ENCODE peak calls at places on chromosomes 16 and 17, in four cellular contexts. P is K562, I is HEK293T, F is HepG2. R is an unnamed sample.

GRCh38 chr17:78958556-78959191 is 21.0 kb downstream of the LGALS3BP start:
- DNase-seq in P (no peak), I (no peak), F (no peak), R (no peak)

GRCh38 chr16:82016268-82016667 is 5.0 kb upstream of the SDR42E1 start:
- DNase-seq in P (peak), I (peak), F (no peak), R (no peak)

GRCh38 chr17:17681744-17682292 is 560 bp downstream of the RAI1 start:
- DNase-seq in P (peak), I (no peak), F (no peak), R (no peak)

GRCh38 chr17:11221196-11221595 is 19.8 kb upstream of the SHISA6 start:
- DNase-seq in P (no peak), I (no peak), F (no peak), R (no peak)

GRCh38 chr17:77327566-77328463 is 187.0 kb downstream of the SEC14L1 start:
- DNase-seq in P (no peak), I (no peak), F (no peak), R (no peak)

GRCh38 chr16:70161350-70161749 is 12.2 kb upstream of the CLEC18C start:
- DNase-seq in P (no peak), I (no peak), F (no peak), R (no peak)

GRCh38 chr17:44118427-44119050 is 4.9 kb downstream of the HDAC5 start:
- DNase-seq in P (no peak), I (no peak), F (no peak), R (no peak)

GRCh38 chr16:75252946-75253911 is 1.8 kb upstream of the BCAR1 start:
- DNase-seq in P (no peak), I (no peak), F (no peak), R (no peak)

GRCh38 chr17:9907883-9908648 is 3.0 kb upstream of the RCVRN start:
- DNase-seq in P (no peak), I (no peak), F (no peak), R (no peak)

GRCh38 chr16:85903576-85903975 is 4.6 kb downstream of the IRF8 start:
- DNase-seq in P (no peak), I (no peak), F (no peak), R (peak)
- TF ChIP-seq FOXK2 in P (no peak), I (no peak), F (no peak), R (no peak)

DNA sequence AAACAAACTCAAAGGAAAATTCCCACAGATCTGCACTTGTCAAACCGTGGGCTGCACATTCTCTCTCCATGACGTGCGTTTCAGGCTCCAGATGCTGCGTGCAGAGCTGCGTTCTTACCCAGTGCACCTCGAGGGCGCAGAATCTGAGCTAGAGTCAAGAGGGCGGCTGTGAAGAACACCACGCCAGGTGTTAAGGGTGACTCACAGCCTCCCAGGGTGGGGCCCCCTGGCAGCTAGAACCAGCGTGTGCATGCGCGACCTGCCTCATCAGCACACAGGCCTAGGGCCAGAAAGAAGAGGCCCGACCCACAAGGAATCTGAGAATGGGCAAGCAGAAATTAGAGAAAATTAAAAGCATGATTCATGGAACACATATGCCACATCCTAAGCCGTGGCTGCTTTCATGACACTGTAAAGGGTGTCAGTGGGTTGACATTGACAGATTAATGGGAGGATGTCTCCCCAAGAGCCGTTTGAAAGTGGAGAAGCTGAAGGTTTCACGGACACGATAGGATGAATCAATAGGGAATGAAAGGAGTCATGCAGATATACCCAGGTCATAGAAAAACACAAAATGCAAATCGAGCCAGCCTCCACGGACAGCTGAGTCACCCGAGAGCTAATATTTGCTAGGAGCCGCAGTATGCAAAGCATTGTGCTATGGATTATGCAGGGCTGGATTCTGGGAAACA is 29.0 kb downstream of the MARCHF10 start:
- DNase-seq in P (peak), I (no peak), F (peak), R (no peak)
- TF ChIP-seq FOXK2 in P (no peak), I (no peak), F (no peak), R (no peak)

GRCh38 chr16:55421225-55421624 is 57.8 kb upstream of the MMP2 start:
- DNase-seq in P (no peak), I (no peak), F (no peak), R (no peak)

GRCh38 chr16:55426865-55427484 is 52.0 kb upstream of the MMP2 start:
- DNase-seq in P (no peak), I (no peak), F (no peak), R (no peak)
- TF ChIP-seq FOXK2 in P (no peak), I (no peak), F (no peak), R (no peak)

DNA sequence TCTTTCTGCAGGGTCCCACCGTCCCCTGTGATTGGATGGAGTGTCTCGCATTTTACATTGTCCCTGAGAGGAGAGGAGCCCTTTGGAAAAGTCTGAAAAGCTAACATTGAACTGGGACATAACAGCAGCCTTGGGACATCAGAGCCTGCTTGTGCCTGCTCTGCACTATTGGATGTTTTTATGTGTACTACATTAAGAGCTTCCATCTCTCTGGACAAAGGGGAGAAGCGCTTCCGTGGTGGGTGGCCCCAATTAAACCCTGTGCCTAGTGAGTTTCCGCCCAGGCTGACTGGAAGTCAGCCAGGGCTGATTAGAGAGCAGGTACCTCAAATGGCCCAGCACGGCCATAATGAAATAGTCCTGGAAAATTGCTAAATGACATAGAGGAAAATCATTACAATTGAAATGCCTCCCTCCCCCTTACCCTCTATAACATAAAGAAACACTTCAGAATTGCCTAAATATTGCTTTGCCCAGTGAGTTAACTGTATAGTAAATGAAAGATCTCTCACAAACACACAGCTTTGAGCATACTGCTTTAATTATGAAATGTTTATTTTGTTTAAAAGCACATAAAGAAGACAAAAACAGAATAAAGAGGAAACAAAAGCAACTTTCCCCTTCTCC is 9.1 kb upstream of the ADAMTS18 start:
- DNase-seq in P (no peak), I (no peak), F (no peak), R (no peak)
- TF ChIP-seq FOXK2 in P (no peak), I (no peak), F (no peak), R (no peak)

GRCh38 chr17:42553866-42554249 is 1.1 kb downstream of the HSD17B1 start:
- DNase-seq in P (no peak), I (no peak), F (no peak), R (no peak)

GRCh38 chr17:42554250-42555121 is 1.8 kb downstream of the HSD17B1 start:
- DNase-seq in P (peak), I (peak), F (peak), R (no peak)

GRCh38 chr17:42555122-42555622 is 2.4 kb downstream of the HSD17B1 start:
- DNase-seq in P (no peak), I (no peak), F (no peak), R (no peak)

GRCh38 chr17:42548993-42549755 is 3.5 kb upstream of the HSD17B1 start:
- DNase-seq in P (no peak), I (no peak), F (no peak), R (no peak)

DNA sequence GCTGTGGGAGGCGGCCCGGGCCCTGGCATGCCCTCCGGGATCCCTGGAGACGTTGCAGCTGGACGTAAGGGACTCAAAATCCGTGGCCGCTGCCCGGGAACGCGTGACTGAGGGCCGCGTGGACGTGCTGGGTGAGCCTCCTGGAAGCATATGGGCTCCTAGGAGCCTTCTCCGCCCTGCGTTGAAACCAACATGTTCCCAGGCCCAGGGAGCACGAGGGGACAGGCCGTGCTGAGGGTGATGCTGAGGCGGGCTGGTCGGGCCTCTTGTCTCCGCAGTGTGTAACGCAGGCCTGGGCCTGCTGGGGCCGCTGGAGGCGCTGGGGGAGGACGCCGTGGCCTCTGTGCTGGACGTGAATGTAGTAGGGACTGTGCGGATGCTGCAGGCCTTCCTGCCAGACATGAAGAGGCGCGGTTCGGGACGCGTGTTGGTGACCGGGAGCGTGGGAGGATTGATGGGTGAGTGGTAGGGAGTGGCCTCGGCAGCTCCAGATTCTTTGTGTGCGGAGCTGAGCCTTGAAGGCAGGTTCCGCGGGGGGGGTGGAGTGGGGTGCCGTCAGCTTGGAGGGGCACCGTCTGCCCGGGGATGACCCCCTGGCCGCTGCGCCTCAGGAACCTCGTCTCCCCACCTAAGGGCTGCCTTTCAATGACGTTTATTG is 567 bp downstream of the HSD17B1 start:
- DNase-seq in P (peak), I (peak), F (no peak), R (no peak)
- TF ChIP-seq FOXK2 in P (peak), I (no peak), F (no peak), R (no peak)

DNA sequence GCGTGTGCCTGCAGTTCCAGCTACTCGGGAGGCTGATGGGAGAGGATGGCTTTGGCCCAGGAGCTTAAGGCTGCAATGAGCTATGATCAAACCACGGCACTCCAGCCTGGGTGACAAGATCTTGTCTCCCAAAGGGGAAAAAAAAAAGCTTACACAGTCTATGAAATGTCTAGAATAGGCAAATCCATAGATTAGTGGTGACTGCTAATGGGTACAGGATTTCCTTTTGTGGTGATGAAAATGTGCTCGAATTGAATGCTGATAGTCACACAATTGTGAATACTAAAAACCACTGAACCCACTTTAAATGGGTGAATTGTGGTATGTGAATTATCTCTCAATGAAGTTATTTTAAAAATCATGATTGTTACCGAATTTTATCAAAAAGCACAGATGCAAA is 14.9 kb downstream of the USP7 start:
- DNase-seq in P (no peak), I (no peak), F (no peak), R (no peak)
- TF ChIP-seq FOXK2 in P (no peak), I (no peak), F (no peak), R (no peak)

DNA sequence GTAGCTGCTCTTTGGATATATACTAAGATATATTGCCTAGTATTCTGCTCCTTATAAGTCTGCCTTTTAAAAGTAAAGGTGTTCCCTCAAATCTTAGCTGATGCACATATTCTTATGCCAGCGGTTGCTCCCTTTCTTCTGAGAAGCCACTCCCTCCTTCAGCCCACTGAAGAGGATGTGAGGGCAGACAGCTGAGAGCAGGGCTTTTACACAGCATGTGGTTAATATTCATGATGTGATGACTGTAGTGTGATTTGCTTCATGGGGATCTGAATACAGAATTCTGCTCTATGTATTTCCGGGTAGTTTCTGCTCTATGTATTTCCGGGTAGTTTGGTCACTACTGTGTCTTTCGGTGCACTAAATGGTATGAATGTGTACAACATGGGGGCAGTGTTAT is 182.5 kb downstream of the PHKB start:
- DNase-seq in P (no peak), I (no peak), F (no peak), R (no peak)
- TF ChIP-seq FOXK2 in P (no peak), I (no peak), F (no peak), R (no peak)

GRCh38 chr17:81569986-81570514 is 17.9 kb upstream of the FAAP100 start:
- DNase-seq in P (no peak), I (no peak), F (no peak), R (no peak)
- TF ChIP-seq FOXK2 in P (no peak), I (no peak), F (no peak), R (no peak)

R was measured in GM12878.